ENCODE peak calls at places on chromosome 4, in seven cellular contexts. T is non-pigmented ciliary epithelial cell; J is H9; A is effector CD4-positive, alpha-beta T cell; F is dermis blood vessel endothelial cell; W is stimulated activated CD4-positive, alpha-beta T cell treated with anti-CD3 and anti-CD28 coated beads, Interleukin-4, amount 100 ng/mL, for 48 hours; I is NCI-H1417. E is an unnamed sample.
A peak's percentile ranks its signal among the peaks of the same experiment; 100 is the strongest.

GRCh38 chr4:186700746-186701145 is 22.9 kb downstream of the FAT1 start:
- DNase-seq in T (no peak), J (no peak), A (no peak), F (no peak), W (no peak), I (no peak), E (peak; percentile 35)

GRCh38 chr4:38565271-38566199 is 98.5 kb upstream of the KLF3 start:
- DNase-seq in T (no peak), J (no peak), A (no peak), F (peak; percentile 11), W (no peak), I (no peak), E (no peak)

GRCh38 chr4:97786306-97786920 is 356.9 kb downstream of the STPG2 start:
- DNase-seq in T (no peak), J (no peak), A (no peak), F (no peak), W (no peak), I (no peak), E (no peak)

GRCh38 chr4:85994576-85994975 is 365.3 kb downstream of the MAPK10 start:
- DNase-seq in T (no peak), J (no peak), A (no peak), F (peak; percentile 52), W (no peak), I (no peak), E (no peak)

GRCh38 chr4:181261279-181261678 is 981.9 kb upstream of the TENM3 start:
- DNase-seq in T (no peak), J (no peak), A (no peak), F (no peak), W (no peak), I (no peak), E (no peak)

GRCh38 chr4:167100120-167100519 is 134.2 kb downstream of the SPOCK3 start:
- DNase-seq in T (peak; percentile 24), J (no peak), A (no peak), F (no peak), W (no peak), I (peak; percentile 39), E (peak; percentile 79)

GRCh38 chr4:105894570-105895323 is 524 bp upstream of the NPNT start:
- DNase-seq in T (no peak), J (peak; percentile 58), A (no peak), F (no peak), W (no peak), I (peak; percentile 92), E (no peak)

GRCh38 chr4:6992728-6993655 is 50.2 kb upstream of the TADA2B start:
- DNase-seq in T (no peak), J (no peak), A (no peak), F (no peak), W (no peak), I (peak; percentile 50), E (no peak)

GRCh38 chr4:54527532-54527931 is 130.2 kb upstream of the KIT start:
- DNase-seq in T (no peak), J (no peak), A (no peak), F (no peak), W (no peak), I (peak; percentile 30), E (no peak)

GRCh38 chr4:22906046-22906445 is 213.3 kb downstream of the GBA3 start:
- DNase-seq in T (no peak), J (no peak), A (no peak), F (no peak), W (no peak), I (no peak), E (no peak)

GRCh38 chr4:99002274-99002673 is 6.8 kb downstream of the METAP1 start:
- DNase-seq in T (no peak), J (no peak), A (no peak), F (no peak), W (no peak), I (no peak), E (no peak)

GRCh38 chr4:7281316-7282093 is 89.2 kb downstream of the SORCS2 start:
- DNase-seq in T (no peak), J (no peak), A (no peak), F (no peak), W (no peak), I (no peak), E (no peak)

GRCh38 chr4:181569553-181569952 is 673.6 kb upstream of the TENM3 start:
- DNase-seq in T (no peak), J (no peak), A (no peak), F (no peak), W (no peak), I (peak; percentile 28), E (peak; percentile 11)